ENCODE peak calls at places on chromosomes 13 and 19, in ten cellular contexts. O is WERI-Rb-1; G is A549; N is natural killer cell; P is activated B cell treated with CpG ODN at 0.5 μM for 24 hours; M is MCF 10A; Q is GM13977; A is RWPE1; R is Caco-2; K is CD4-positive, alpha-beta T cell. V is an unnamed sample.

GRCh38 chr13:90800082-90800746 is 547.3 kb upstream of the MIR17HG start:
- DNase-seq in O (no peak), G (no peak), N (no peak), P (no peak), M (no peak), Q (no peak), A (no peak), R (no peak), K (no peak), V (no peak)

GRCh38 chr19:40739871-40740703 is 10.2 kb downstream of the ACTMAP start:
- DNase-seq in O (peak; percentile 56), G (no peak), N (no peak), P (no peak), M (no peak), Q (no peak), A (no peak), R (no peak), K (no peak), V (no peak)

GRCh38 chr13:53920916-53921315 is 892.3 kb downstream of the OLFM4 start:
- DNase-seq in O (no peak), G (no peak), N (no peak), P (no peak), M (no peak), Q (no peak), A (no peak), R (no peak), K (no peak), V (no peak)

GRCh38 chr19:29714953-29715694 is at the start of gene C19orf12:
- DNase-seq in O (peak; percentile 67), G (peak; percentile 77), N (peak; percentile 52), P (peak; percentile 70), M (peak; percentile 44), Q (peak; percentile 81), A (peak; percentile 25), R (peak; percentile 75), K (peak; percentile 37), V (peak; percentile 59)

GRCh38 chr19:48625891-48626327 is 6.6 kb downstream of the SPHK2 start:
- DNase-seq in O (no peak), G (no peak), N (no peak), P (no peak), M (no peak), Q (no peak), A (no peak), R (no peak), K (no peak), V (no peak)

GRCh38 chr19:51644636-51645271 is 1.9 kb downstream of the SIGLEC14 start:
- DNase-seq in O (no peak), G (no peak), N (no peak), P (no peak), M (no peak), Q (no peak), A (no peak), R (no peak), K (no peak), V (no peak)

GRCh38 chr19:13066231-13066630 is 36.4 kb downstream of the LYL1 start:
- DNase-seq in O (no peak), G (no peak), N (no peak), P (no peak), M (no peak), Q (no peak), A (no peak), R (no peak), K (no peak), V (no peak)

GRCh38 chr19:35264281-35265125 is 4.3 kb upstream of the USF2 start:
- DNase-seq in O (peak; percentile 11), G (no peak), N (no peak), P (peak; percentile 15), M (no peak), Q (no peak), A (no peak), R (no peak), K (no peak), V (no peak)

GRCh38 chr13:24684600-24684998 is 4.4 kb downstream of the ATP12A start:
- DNase-seq in O (no peak), G (no peak), N (no peak), P (no peak), M (peak; percentile 14), Q (peak; percentile 44), A (no peak), R (no peak), K (no peak), V (no peak)

GRCh38 chr19:42150940-42151339 is 18.7 kb upstream of the POU2F2 start:
- DNase-seq in O (peak; percentile 44), G (no peak), N (no peak), P (no peak), M (no peak), Q (no peak), A (no peak), R (no peak), K (no peak), V (peak; percentile 34)

GRCh38 chr19:55340144-55340783 is 588 bp downstream of the KMT5C start:
- DNase-seq in O (peak; percentile 37), G (peak; percentile 73), N (peak; percentile 53), P (no peak), M (no peak), Q (no peak), A (no peak), R (peak; percentile 41), K (no peak), V (no peak)

GRCh38 chr19:16069813-16070365 is 6.4 kb upstream of the TPM4 start:
- DNase-seq in O (no peak), G (no peak), N (no peak), P (no peak), M (no peak), Q (no peak), A (no peak), R (no peak), K (no peak), V (no peak)

GRCh38 chr19:16067205-16067938 is 8.9 kb upstream of the TPM4 start:
- DNase-seq in O (no peak), G (no peak), N (no peak), P (no peak), M (peak; percentile 92), Q (no peak), A (peak; percentile 93), R (no peak), K (no peak), V (no peak)

GRCh38 chr19:16064209-16064889 is 11.9 kb upstream of the TPM4 start:
- DNase-seq in O (no peak), G (no peak), N (no peak), P (no peak), M (no peak), Q (no peak), A (no peak), R (no peak), K (no peak), V (no peak)

GRCh38 chr19:16068696-16069259 is 7.5 kb upstream of the TPM4 start:
- DNase-seq in O (no peak), G (no peak), N (no peak), P (no peak), M (no peak), Q (no peak), A (no peak), R (no peak), K (no peak), V (no peak)

GRCh38 chr19:16066611-16067104 is 9.6 kb upstream of the TPM4 start:
- DNase-seq in O (peak; percentile 64), G (peak; percentile 79), N (no peak), P (no peak), M (peak; percentile 88), Q (peak; percentile 73), A (peak; percentile 72), R (peak; percentile 70), K (peak; percentile 38), V (no peak)
- TF ChIP-seq CTCF in O (peak; percentile 52), G (peak; percentile 30), N (peak; percentile 34), P (no peak), M (no peak), Q (peak; percentile 69), A (no peak), R (peak; percentile 44), K (peak; percentile 52), V (peak; percentile 38)

DNA sequence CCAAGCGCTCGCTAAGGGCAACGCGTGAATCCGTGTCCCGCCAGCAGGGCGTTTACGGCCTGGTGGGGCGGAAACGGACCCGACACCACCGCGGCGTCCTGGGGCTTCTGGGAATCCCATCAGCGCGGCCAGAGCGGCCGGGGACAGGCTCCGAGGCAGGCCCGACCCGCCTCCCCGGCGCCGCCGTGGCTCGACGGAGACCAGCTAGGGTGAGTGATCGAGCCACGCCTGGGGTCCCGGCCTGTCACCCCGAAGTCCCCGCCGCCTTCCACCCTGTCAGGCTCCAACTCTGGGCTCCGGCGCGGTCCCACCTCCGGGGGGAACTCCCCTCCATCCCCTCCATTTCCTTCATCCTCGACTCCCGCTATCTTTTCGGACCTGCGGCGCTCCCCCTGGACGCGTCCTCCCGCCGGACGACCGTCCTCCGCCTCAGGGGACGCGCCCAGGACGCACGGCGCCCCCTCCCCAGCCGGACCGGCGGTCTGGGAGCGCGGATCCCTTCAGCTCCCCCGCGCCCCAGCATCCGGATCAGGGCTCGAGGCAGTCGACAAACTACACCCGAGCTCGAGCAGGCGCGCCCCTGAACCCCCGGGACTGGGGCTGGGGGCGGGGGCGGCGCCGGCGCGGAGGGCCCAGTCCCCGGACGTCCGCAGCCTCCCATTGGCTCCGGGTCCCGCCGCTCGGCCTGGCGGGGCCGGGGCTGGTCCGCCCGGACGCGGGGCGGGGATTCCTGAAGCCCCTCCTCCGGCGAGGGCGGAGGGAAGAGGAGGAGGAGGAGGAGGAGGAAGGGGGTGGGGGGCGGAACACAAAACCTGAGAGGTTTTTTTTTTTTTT is 643 bp upstream of the BICRA start:
- DNase-seq in O (peak; percentile 92), G (peak; percentile 94), N (peak; percentile 98), P (peak; percentile 99), M (peak; percentile 96), Q (peak; percentile 99), A (peak; percentile 93), R (peak; percentile 99), K (peak; percentile 94), V (peak; percentile 93)
- TF ChIP-seq CTCF in O (peak; percentile 2), G (no peak), N (peak; percentile 12), P (no peak), M (no peak), Q (no peak), A (no peak), R (peak; percentile 29), K (no peak), V (peak; percentile 56)

DNA sequence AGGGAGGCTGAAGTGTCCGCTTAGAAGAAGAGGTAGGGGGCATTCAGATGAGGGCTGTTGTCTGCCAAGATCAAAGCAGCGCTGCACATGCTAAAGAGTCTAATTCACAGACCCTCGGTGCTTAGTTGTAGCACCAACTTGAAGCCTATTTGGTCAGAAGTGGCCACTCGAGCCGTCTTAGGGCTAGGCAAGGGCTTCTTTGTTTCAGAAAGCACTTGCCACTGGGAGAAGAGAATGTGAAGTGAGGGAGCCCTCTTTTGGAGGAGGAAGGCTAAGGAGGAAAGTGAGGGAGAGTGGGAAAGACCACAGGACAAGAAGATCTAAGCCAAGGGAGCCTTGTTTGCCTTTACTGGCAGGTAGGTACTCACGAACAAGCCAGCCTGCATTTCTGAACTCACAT is 313.4 kb upstream of the TMTC4 start:
- DNase-seq in O (peak; percentile 42), G (peak; percentile 1), N (no peak), P (no peak), M (peak; percentile 49), Q (no peak), A (no peak), R (peak; percentile 12), K (no peak), V (no peak)
- TF ChIP-seq CTCF in O (peak; percentile 70), G (no peak), N (no peak), P (no peak), M (no peak), Q (no peak), A (no peak), R (peak; percentile 4), K (no peak), V (peak; percentile 22)

DNA sequence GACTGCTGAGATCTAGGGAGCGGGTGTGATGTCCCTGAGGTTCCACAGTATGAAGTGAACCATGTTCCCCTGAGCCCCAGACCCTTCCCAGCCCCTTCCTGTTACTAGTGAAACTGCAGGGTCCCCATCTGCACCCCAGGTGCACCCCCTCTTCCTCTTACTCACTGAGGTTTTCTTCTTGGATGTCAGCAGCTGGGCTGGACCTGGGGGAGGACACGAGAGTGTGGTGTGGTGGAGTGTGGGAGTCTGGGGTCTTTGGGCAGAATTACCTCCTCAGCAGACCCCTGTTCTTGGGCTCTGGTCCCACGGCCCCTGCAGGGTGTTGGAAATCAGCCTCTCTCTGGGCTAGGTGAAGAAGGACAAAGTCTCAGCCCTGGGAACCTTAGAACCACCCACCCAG is 3.3 kb upstream of the LILRA6 start:
- DNase-seq in O (no peak), G (no peak), N (no peak), P (no peak), M (no peak), Q (no peak), A (no peak), R (no peak), K (no peak), V (no peak)
- TF ChIP-seq CTCF in O (no peak), G (no peak), N (no peak), P (no peak), M (no peak), Q (no peak), A (no peak), R (no peak), K (no peak), V (no peak)

V was measured in neural crest cell.